ENCODE peak calls at places on chromosomes 7 and 10, in eight cellular contexts. One of them, this sample, is unnamed.

GRCh38 chr10:4131407-4132215 is 346.6 kb upstream of the KLF6 start:
- DNase-seq in NT2/D1: no peak
- DNase-seq in activated gamma-delta T cell treated with Interleukin-2 at 50 U/mL for 16 hours: peak
- DNase-seq in non-pigmented ciliary epithelial cell: peak
- DNase-seq in HT1080: peak
- DNase-seq in T follicular helper cell: peak
- DNase-seq in CD4-positive, CD25-positive, alpha-beta regulatory T cell: peak
- DNase-seq in LHCN-M2: peak
- DNase-seq in this sample: no peak

GRCh38 chr10:30176182-30176581 is 116.8 kb upstream of the JCAD start:
- DNase-seq in NT2/D1: no peak
- DNase-seq in activated gamma-delta T cell treated with Interleukin-2 at 50 U/mL for 16 hours: no peak
- DNase-seq in non-pigmented ciliary epithelial cell: no peak
- DNase-seq in HT1080: no peak
- DNase-seq in T follicular helper cell: no peak
- DNase-seq in CD4-positive, CD25-positive, alpha-beta regulatory T cell: no peak
- DNase-seq in LHCN-M2: no peak
- DNase-seq in this sample: no peak

GRCh38 chr10:76352300-76352699 is 920.9 kb downstream of the LRMDA start:
- DNase-seq in NT2/D1: no peak
- DNase-seq in activated gamma-delta T cell treated with Interleukin-2 at 50 U/mL for 16 hours: no peak
- DNase-seq in non-pigmented ciliary epithelial cell: peak
- DNase-seq in HT1080: peak
- DNase-seq in T follicular helper cell: no peak
- DNase-seq in CD4-positive, CD25-positive, alpha-beta regulatory T cell: no peak
- DNase-seq in LHCN-M2: peak
- DNase-seq in this sample: no peak

GRCh38 chr10:78559514-78560392 is 509.0 kb upstream of the ZMIZ1 start:
- DNase-seq in NT2/D1: no peak
- DNase-seq in activated gamma-delta T cell treated with Interleukin-2 at 50 U/mL for 16 hours: no peak
- DNase-seq in non-pigmented ciliary epithelial cell: no peak
- DNase-seq in HT1080: no peak
- DNase-seq in T follicular helper cell: no peak
- DNase-seq in CD4-positive, CD25-positive, alpha-beta regulatory T cell: no peak
- DNase-seq in LHCN-M2: no peak
- DNase-seq in this sample: no peak

GRCh38 chr10:125008689-125009579 is 67.0 kb downstream of the ZRANB1 start:
- DNase-seq in NT2/D1: no peak
- DNase-seq in activated gamma-delta T cell treated with Interleukin-2 at 50 U/mL for 16 hours: no peak
- DNase-seq in non-pigmented ciliary epithelial cell: no peak
- DNase-seq in HT1080: no peak
- DNase-seq in T follicular helper cell: no peak
- DNase-seq in CD4-positive, CD25-positive, alpha-beta regulatory T cell: no peak
- DNase-seq in LHCN-M2: no peak
- DNase-seq in this sample: no peak

GRCh38 chr7:75711076-75711475 is 27.7 kb downstream of the HIP1 start:
- DNase-seq in NT2/D1: no peak
- DNase-seq in activated gamma-delta T cell treated with Interleukin-2 at 50 U/mL for 16 hours: no peak
- DNase-seq in non-pigmented ciliary epithelial cell: no peak
- DNase-seq in HT1080: no peak
- DNase-seq in T follicular helper cell: no peak
- DNase-seq in CD4-positive, CD25-positive, alpha-beta regulatory T cell: no peak
- DNase-seq in LHCN-M2: no peak
- DNase-seq in this sample: no peak

GRCh38 chr7:26688388-26688787 is 176.0 kb downstream of the SKAP2 start:
- DNase-seq in NT2/D1: no peak
- DNase-seq in activated gamma-delta T cell treated with Interleukin-2 at 50 U/mL for 16 hours: no peak
- DNase-seq in non-pigmented ciliary epithelial cell: no peak
- DNase-seq in HT1080: no peak
- DNase-seq in T follicular helper cell: no peak
- DNase-seq in CD4-positive, CD25-positive, alpha-beta regulatory T cell: no peak
- DNase-seq in LHCN-M2: no peak
- DNase-seq in this sample: no peak

GRCh38 chr10:124006526-124006925 is 86.9 kb downstream of the CHST15 start:
- DNase-seq in NT2/D1: no peak
- DNase-seq in activated gamma-delta T cell treated with Interleukin-2 at 50 U/mL for 16 hours: no peak
- DNase-seq in non-pigmented ciliary epithelial cell: no peak
- DNase-seq in HT1080: no peak
- DNase-seq in T follicular helper cell: no peak
- DNase-seq in CD4-positive, CD25-positive, alpha-beta regulatory T cell: no peak
- DNase-seq in LHCN-M2: no peak
- DNase-seq in this sample: peak

GRCh38 chr7:44486693-44487092 is 3.8 kb downstream of the NUDCD3 start:
- DNase-seq in NT2/D1: no peak
- DNase-seq in activated gamma-delta T cell treated with Interleukin-2 at 50 U/mL for 16 hours: no peak
- DNase-seq in non-pigmented ciliary epithelial cell: no peak
- DNase-seq in HT1080: peak
- DNase-seq in T follicular helper cell: no peak
- DNase-seq in CD4-positive, CD25-positive, alpha-beta regulatory T cell: no peak
- DNase-seq in LHCN-M2: peak
- DNase-seq in this sample: no peak

GRCh38 chr7:144668503-144668902 is 167.3 kb downstream of the TPK1 start:
- DNase-seq in NT2/D1: no peak
- DNase-seq in activated gamma-delta T cell treated with Interleukin-2 at 50 U/mL for 16 hours: no peak
- DNase-seq in non-pigmented ciliary epithelial cell: no peak
- DNase-seq in HT1080: no peak
- DNase-seq in T follicular helper cell: no peak
- DNase-seq in CD4-positive, CD25-positive, alpha-beta regulatory T cell: no peak
- DNase-seq in LHCN-M2: no peak
- DNase-seq in this sample: no peak

GRCh38 chr7:55449205-55449991 is 84.3 kb downstream of the LANCL2 start:
- DNase-seq in NT2/D1: no peak
- DNase-seq in activated gamma-delta T cell treated with Interleukin-2 at 50 U/mL for 16 hours: no peak
- DNase-seq in non-pigmented ciliary epithelial cell: no peak
- DNase-seq in HT1080: no peak
- DNase-seq in T follicular helper cell: no peak
- DNase-seq in CD4-positive, CD25-positive, alpha-beta regulatory T cell: no peak
- DNase-seq in LHCN-M2: no peak
- DNase-seq in this sample: no peak

GRCh38 chr7:158791133-158791532 is 38.2 kb downstream of the ESYT2 start:
- DNase-seq in NT2/D1: no peak
- DNase-seq in activated gamma-delta T cell treated with Interleukin-2 at 50 U/mL for 16 hours: no peak
- DNase-seq in non-pigmented ciliary epithelial cell: no peak
- DNase-seq in HT1080: no peak
- DNase-seq in T follicular helper cell: no peak
- DNase-seq in CD4-positive, CD25-positive, alpha-beta regulatory T cell: no peak
- DNase-seq in LHCN-M2: no peak
- DNase-seq in this sample: no peak

GRCh38 chr10:89283988-89284475 is 17.8 kb upstream of the IFIT2 start:
- DNase-seq in NT2/D1: no peak
- DNase-seq in activated gamma-delta T cell treated with Interleukin-2 at 50 U/mL for 16 hours: no peak
- DNase-seq in non-pigmented ciliary epithelial cell: no peak
- DNase-seq in HT1080: peak
- DNase-seq in T follicular helper cell: no peak
- DNase-seq in CD4-positive, CD25-positive, alpha-beta regulatory T cell: no peak
- DNase-seq in LHCN-M2: peak
- DNase-seq in this sample: peak

GRCh38 chr7:14836571-14837189 is 65.9 kb downstream of the DGKB start:
- DNase-seq in NT2/D1: peak
- DNase-seq in activated gamma-delta T cell treated with Interleukin-2 at 50 U/mL for 16 hours: no peak
- DNase-seq in non-pigmented ciliary epithelial cell: peak
- DNase-seq in HT1080: peak
- DNase-seq in T follicular helper cell: no peak
- DNase-seq in CD4-positive, CD25-positive, alpha-beta regulatory T cell: no peak
- DNase-seq in LHCN-M2: peak
- DNase-seq in this sample: no peak

GRCh38 chr7:140326116-140326928 is 72.0 kb downstream of the SLC37A3 start:
- DNase-seq in NT2/D1: no peak
- DNase-seq in activated gamma-delta T cell treated with Interleukin-2 at 50 U/mL for 16 hours: peak
- DNase-seq in non-pigmented ciliary epithelial cell: no peak
- DNase-seq in HT1080: peak
- DNase-seq in T follicular helper cell: peak
- DNase-seq in CD4-positive, CD25-positive, alpha-beta regulatory T cell: peak
- DNase-seq in LHCN-M2: peak
- DNase-seq in this sample: peak

GRCh38 chr10:14353291-14353913 is 22.7 kb upstream of the FRMD4A start:
- DNase-seq in NT2/D1: no peak
- DNase-seq in activated gamma-delta T cell treated with Interleukin-2 at 50 U/mL for 16 hours: no peak
- DNase-seq in non-pigmented ciliary epithelial cell: no peak
- DNase-seq in HT1080: no peak
- DNase-seq in T follicular helper cell: no peak
- DNase-seq in CD4-positive, CD25-positive, alpha-beta regulatory T cell: no peak
- DNase-seq in LHCN-M2: no peak
- DNase-seq in this sample: no peak

GRCh38 chr10:5449227-5449626 is 36.9 kb downstream of the NET1 start:
- DNase-seq in NT2/D1: no peak
- DNase-seq in activated gamma-delta T cell treated with Interleukin-2 at 50 U/mL for 16 hours: no peak
- DNase-seq in non-pigmented ciliary epithelial cell: no peak
- DNase-seq in HT1080: no peak
- DNase-seq in T follicular helper cell: no peak
- DNase-seq in CD4-positive, CD25-positive, alpha-beta regulatory T cell: no peak
- DNase-seq in LHCN-M2: no peak
- DNase-seq in this sample: no peak

GRCh38 chr7:150755473-150756099 is 18.4 kb downstream of the GIMAP5 start:
- DNase-seq in NT2/D1: no peak
- DNase-seq in activated gamma-delta T cell treated with Interleukin-2 at 50 U/mL for 16 hours: peak
- DNase-seq in non-pigmented ciliary epithelial cell: no peak
- DNase-seq in HT1080: peak
- DNase-seq in T follicular helper cell: peak
- DNase-seq in CD4-positive, CD25-positive, alpha-beta regulatory T cell: peak
- DNase-seq in LHCN-M2: peak
- DNase-seq in this sample: peak

GRCh38 chr7:100684534-100685042 is 9.5 kb downstream of the GIGYF1 start:
- DNase-seq in NT2/D1: no peak
- DNase-seq in activated gamma-delta T cell treated with Interleukin-2 at 50 U/mL for 16 hours: no peak
- DNase-seq in non-pigmented ciliary epithelial cell: no peak
- DNase-seq in HT1080: no peak
- DNase-seq in T follicular helper cell: no peak
- DNase-seq in CD4-positive, CD25-positive, alpha-beta regulatory T cell: no peak
- DNase-seq in LHCN-M2: no peak
- DNase-seq in this sample: no peak

GRCh38 chr10:5963071-5963470 is 14.3 kb downstream of the IL15RA start:
- DNase-seq in NT2/D1: no peak
- DNase-seq in activated gamma-delta T cell treated with Interleukin-2 at 50 U/mL for 16 hours: no peak
- DNase-seq in non-pigmented ciliary epithelial cell: no peak
- DNase-seq in HT1080: no peak
- DNase-seq in T follicular helper cell: no peak
- DNase-seq in CD4-positive, CD25-positive, alpha-beta regulatory T cell: no peak
- DNase-seq in LHCN-M2: no peak
- DNase-seq in this sample: peak

GRCh38 chr10:71127019-71127534 is 85.3 kb upstream of the UNC5B start:
- DNase-seq in NT2/D1: no peak
- DNase-seq in activated gamma-delta T cell treated with Interleukin-2 at 50 U/mL for 16 hours: no peak
- DNase-seq in non-pigmented ciliary epithelial cell: no peak
- DNase-seq in HT1080: no peak
- DNase-seq in T follicular helper cell: no peak
- DNase-seq in CD4-positive, CD25-positive, alpha-beta regulatory T cell: no peak
- DNase-seq in LHCN-M2: no peak
- DNase-seq in this sample: no peak

GRCh38 chr10:49011756-49012155 is 72.1 kb upstream of the LRRC18 start:
- DNase-seq in NT2/D1: no peak
- DNase-seq in activated gamma-delta T cell treated with Interleukin-2 at 50 U/mL for 16 hours: no peak
- DNase-seq in non-pigmented ciliary epithelial cell: no peak
- DNase-seq in HT1080: no peak
- DNase-seq in T follicular helper cell: no peak
- DNase-seq in CD4-positive, CD25-positive, alpha-beta regulatory T cell: no peak
- DNase-seq in LHCN-M2: no peak
- DNase-seq in this sample: no peak

GRCh38 chr7:3673524-3673923 is 372.5 kb downstream of the SDK1 start:
- DNase-seq in NT2/D1: peak
- DNase-seq in activated gamma-delta T cell treated with Interleukin-2 at 50 U/mL for 16 hours: peak
- DNase-seq in non-pigmented ciliary epithelial cell: no peak
- DNase-seq in HT1080: no peak
- DNase-seq in T follicular helper cell: peak
- DNase-seq in CD4-positive, CD25-positive, alpha-beta regulatory T cell: no peak
- DNase-seq in LHCN-M2: peak
- DNase-seq in this sample: peak

GRCh38 chr7:23938937-23939552 is 229.0 kb downstream of the STK31 start:
- DNase-seq in NT2/D1: peak
- DNase-seq in activated gamma-delta T cell treated with Interleukin-2 at 50 U/mL for 16 hours: no peak
- DNase-seq in non-pigmented ciliary epithelial cell: no peak
- DNase-seq in HT1080: peak
- DNase-seq in T follicular helper cell: no peak
- DNase-seq in CD4-positive, CD25-positive, alpha-beta regulatory T cell: no peak
- DNase-seq in LHCN-M2: peak
- DNase-seq in this sample: peak

GRCh38 chr7:28554791-28555471 is 142.6 kb downstream of the CREB5 start:
- DNase-seq in NT2/D1: no peak
- DNase-seq in activated gamma-delta T cell treated with Interleukin-2 at 50 U/mL for 16 hours: no peak
- DNase-seq in non-pigmented ciliary epithelial cell: no peak
- DNase-seq in HT1080: no peak
- DNase-seq in T follicular helper cell: no peak
- DNase-seq in CD4-positive, CD25-positive, alpha-beta regulatory T cell: no peak
- DNase-seq in LHCN-M2: no peak
- DNase-seq in this sample: no peak

GRCh38 chr7:91249506-91250233 is 14.6 kb upstream of the FZD1 start:
- DNase-seq in NT2/D1: no peak
- DNase-seq in activated gamma-delta T cell treated with Interleukin-2 at 50 U/mL for 16 hours: no peak
- DNase-seq in non-pigmented ciliary epithelial cell: no peak
- DNase-seq in HT1080: peak
- DNase-seq in T follicular helper cell: no peak
- DNase-seq in CD4-positive, CD25-positive, alpha-beta regulatory T cell: no peak
- DNase-seq in LHCN-M2: peak
- DNase-seq in this sample: no peak

GRCh38 chr7:2929321-2930201 is 85.5 kb upstream of the GNA12 start:
- DNase-seq in NT2/D1: no peak
- DNase-seq in activated gamma-delta T cell treated with Interleukin-2 at 50 U/mL for 16 hours: no peak
- DNase-seq in non-pigmented ciliary epithelial cell: no peak
- DNase-seq in HT1080: no peak
- DNase-seq in T follicular helper cell: no peak
- DNase-seq in CD4-positive, CD25-positive, alpha-beta regulatory T cell: no peak
- DNase-seq in LHCN-M2: no peak
- DNase-seq in this sample: peak